ENCODE peak calls at places on chromosomes 12 and 14, in nine cellular contexts. W is cardiac fibroblast, M is endodermal cell, Z is brain microvascular endothelial cell, V is left ventricle myocardium inferior, R is right atrium auricular region, C is fibroblast of mammary gland, N is ascending aorta, P is adipocyte. B is an unnamed sample.

GRCh38 chr12:46357438-46358324 is 14.9 kb downstream of the SLC38A2 start:
- DNase-seq in N (no peak), Z (peak), V (no peak), P (peak), C (peak), M (peak), W (peak), R (no peak), B (no peak)

GRCh38 chr14:53979747-53980642 is 23.4 kb upstream of the BMP4 start:
- DNase-seq in M (peak), W (peak), C (peak), Z (peak), N (no peak), P (peak), V (peak), R (no peak), B (no peak)

GRCh38 chr12:12467701-12468218 is 94.9 kb downstream of the DUSP16 start:
- DNase-seq in C (no peak), R (no peak), W (no peak), P (no peak), N (no peak), M (no peak), V (no peak), Z (no peak), B (no peak)

GRCh38 chr14:51293149-51293925 is 53.3 kb downstream of the TMX1 start:
- DNase-seq in M (no peak), P (peak), V (peak), C (peak), W (peak), R (peak), N (peak), Z (peak), B (no peak)

GRCh38 chr12:117100851-117101673 is 1.8 kb upstream of the TESC start:
- DNase-seq in P (no peak), N (no peak), V (no peak), W (no peak), M (peak), Z (no peak), C (no peak), R (no peak), B (no peak)

GRCh38 chr14:61571931-61572330 is 123.4 kb upstream of the HIF1A start:
- DNase-seq in V (no peak), P (no peak), Z (no peak), C (no peak), R (peak), W (no peak), N (no peak), M (peak), B (peak)

GRCh38 chr12:2161478-2161877 is 108.7 kb downstream of the CACNA1C start:
- DNase-seq in W (peak), N (peak), V (peak), C (peak), Z (no peak), P (no peak), M (no peak), R (peak), B (no peak)

GRCh38 chr14:31159682-31160296 is 47.8 kb downstream of the HECTD1 start:
- DNase-seq in C (peak), V (no peak), M (no peak), P (no peak), R (no peak), W (peak), N (no peak), Z (peak), B (no peak)

GRCh38 chr12:83042441-83043215 is 355.9 kb downstream of the TMTC2 start:
- DNase-seq in R (no peak), C (no peak), W (no peak), V (no peak), P (peak), N (no peak), M (peak), Z (peak), B (no peak)

GRCh38 chr12:131832393-131833231 is 4.4 kb downstream of the MMP17 start:
- DNase-seq in V (peak), P (peak), M (peak), R (no peak), N (no peak), W (peak), Z (no peak), C (peak), B (no peak)

GRCh38 chr14:98958048-98959031 is 313.7 kb downstream of the BCL11B start:
- DNase-seq in R (peak), Z (no peak), W (no peak), N (peak), M (peak), P (no peak), C (no peak), V (no peak), B (no peak)

GRCh38 chr12:86261606-86262005 is 5.4 kb upstream of the MGAT4C start:
- DNase-seq in P (no peak), N (no peak), R (no peak), Z (no peak), M (no peak), C (no peak), W (no peak), V (no peak), B (no peak)

GRCh38 chr12:57835366-57836288 is 10.9 kb downstream of the CTDSP2 start:
- DNase-seq in C (no peak), M (no peak), W (no peak), R (no peak), N (no peak), P (peak), Z (no peak), V (no peak), B (no peak)

GRCh38 chr12:2501464-2502181 is 293.1 kb upstream of the FKBP4 start:
- DNase-seq in R (no peak), W (no peak), C (no peak), V (peak), N (no peak), P (no peak), Z (peak), M (no peak), B (no peak)

GRCh38 chr14:93084866-93085857 is 30.6 kb downstream of the ITPK1 start:
- DNase-seq in Z (no peak), V (no peak), W (no peak), C (no peak), P (no peak), R (no peak), M (no peak), N (no peak), B (no peak)

GRCh38 chr14:73896521-73896920 is 9.9 kb downstream of the ZNF410 start:
- DNase-seq in M (no peak), W (peak), Z (no peak), P (no peak), N (no peak), R (no peak), V (no peak), C (peak), B (no peak)

GRCh38 chr12:50110762-50111416 is 1.1 kb upstream of the COX14 start:
- DNase-seq in P (peak), M (peak), C (peak), N (peak), V (peak), Z (no peak), R (peak), W (peak), B (no peak)

GRCh38 chr12:50111693-50112455 is at the start of gene COX14:
- DNase-seq in M (peak), R (peak), V (peak), Z (peak), C (peak), P (peak), W (peak), N (peak), B (peak)

GRCh38 chr12:50112456-50113218 is 601 bp downstream of the COX14 start:
- DNase-seq in W (no peak), V (no peak), N (peak), P (no peak), R (no peak), M (no peak), Z (no peak), C (peak), B (no peak)

GRCh38 chr12:50111417-50111692 is 681 bp upstream of the COX14 start:
- DNase-seq in N (no peak), R (no peak), C (no peak), W (no peak), M (no peak), P (no peak), V (no peak), Z (no peak), B (no peak)

GRCh38 chr12:50110127-50110761 is 1.8 kb upstream of the COX14 start:
- DNase-seq in R (no peak), C (no peak), Z (no peak), W (peak), P (no peak), N (peak), M (no peak), V (peak), B (no peak)
- H3K4me3 ChIP-seq in R (no peak), C (no peak), Z (no peak), W (no peak), P (peak), N (peak), M (no peak), V (peak), B (no peak)

GRCh38 chr14:36662543-36663403 is 1.1 kb downstream of the PAX9 start:
- DNase-seq in P (peak), Z (no peak), C (peak), V (no peak), M (peak), W (no peak), N (no peak), R (no peak), B (no peak)

GRCh38 chr14:36659822-36660735 is 1.6 kb upstream of the PAX9 start:
- DNase-seq in M (peak), V (no peak), R (no peak), W (no peak), P (peak), Z (no peak), N (no peak), C (no peak), B (no peak)

GRCh38 chr14:36660736-36661505 is 739 bp upstream of the PAX9 start:
- DNase-seq in V (no peak), N (no peak), C (no peak), R (no peak), W (no peak), P (no peak), M (no peak), Z (no peak), B (no peak)

GRCh38 chr14:36662258-36662542 is 540 bp downstream of the PAX9 start:
- DNase-seq in V (no peak), W (no peak), C (no peak), N (no peak), Z (no peak), R (no peak), M (no peak), P (no peak), B (no peak)

DNA sequence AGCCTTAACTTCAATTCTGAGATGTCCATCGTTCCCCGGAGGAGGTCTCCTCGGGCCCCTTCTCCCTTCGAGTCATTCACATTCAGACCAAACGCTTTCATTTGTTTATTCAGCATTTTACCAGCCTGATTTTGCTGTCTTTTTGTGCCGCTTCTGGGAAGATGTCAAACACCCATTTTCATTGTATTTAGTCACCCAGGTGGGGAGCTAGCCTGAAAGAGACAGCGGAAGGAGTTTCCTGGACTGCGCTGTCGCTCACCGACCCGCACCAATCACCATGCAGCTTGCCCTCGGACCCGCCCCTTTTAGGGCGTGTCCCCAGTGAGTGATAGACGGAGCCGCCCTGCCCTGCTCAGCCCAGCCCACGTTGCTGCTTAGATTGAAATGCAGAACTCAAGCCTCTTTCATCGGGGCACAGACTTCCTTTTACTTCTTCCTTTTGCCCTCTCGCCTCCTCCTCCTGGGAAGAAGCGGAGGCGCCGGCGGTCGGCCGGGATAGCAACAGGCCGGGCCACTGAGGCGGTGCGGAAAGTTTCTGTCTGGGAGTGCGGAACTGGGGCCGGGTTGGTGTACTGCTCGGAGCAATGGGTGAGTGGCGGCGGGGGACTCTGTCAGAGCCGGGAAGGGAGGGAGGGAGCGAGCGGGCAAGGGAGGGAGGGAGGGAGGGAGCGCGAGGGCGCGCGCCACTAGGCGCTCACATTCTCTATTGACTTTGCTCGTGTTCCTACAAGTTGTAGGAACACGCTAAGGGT is at the start of gene PAX9:
- DNase-seq in V (peak), M (peak), P (peak), R (no peak), N (no peak), Z (peak), W (peak), C (peak), B (peak)
- H3K4me3 ChIP-seq in V (peak), M (peak), P (peak), R (peak), N (peak), Z (peak), W (peak), C (peak), B (peak)

DNA sequence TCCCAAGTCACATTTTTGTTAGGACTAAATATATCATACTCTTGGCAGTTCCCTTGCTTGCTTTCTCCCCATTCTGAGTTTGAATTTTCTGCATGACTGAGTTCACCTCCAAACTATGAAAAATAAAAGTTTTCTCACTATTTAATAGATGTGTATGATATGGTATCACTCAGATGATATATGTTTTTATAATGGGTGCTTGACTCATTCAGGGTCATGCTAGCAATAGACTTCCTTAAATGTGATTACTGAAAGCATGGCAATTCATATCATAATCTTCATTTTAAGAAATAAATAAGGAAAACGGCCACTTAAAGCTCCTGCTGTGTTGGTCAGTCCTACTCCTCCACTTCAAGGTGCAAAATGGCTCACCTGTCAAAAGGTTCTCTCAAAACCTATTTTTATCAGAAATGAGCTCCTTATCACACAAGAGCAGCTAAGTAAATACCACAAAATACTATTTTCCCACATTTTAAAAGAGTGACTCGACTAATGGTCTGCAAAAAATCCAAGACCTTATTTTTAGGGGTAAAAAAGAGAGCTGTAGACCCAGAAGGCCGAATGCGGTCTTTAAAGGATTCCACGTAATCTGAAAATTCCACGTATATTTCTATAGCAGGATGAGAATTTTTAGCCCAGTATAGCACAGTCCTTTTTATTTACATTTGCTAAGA is 3.9 kb downstream of the C14orf93 start:
- DNase-seq in M (no peak), Z (peak), V (no peak), W (no peak), N (no peak), R (no peak), C (no peak), P (no peak), B (no peak)
- H3K4me3 ChIP-seq in M (peak), Z (peak), V (peak), W (peak), N (peak), R (peak), C (peak), P (peak), B (peak)

GRCh38 chr14:102218688-102219087 is 79.0 kb downstream of the WDR20 start:
- DNase-seq in R (no peak), N (no peak), M (no peak), W (no peak), P (no peak), C (no peak), V (no peak), Z (no peak), B (no peak)

GRCh38 chr14:102217987-102218421 is 78.3 kb downstream of the WDR20 start:
- DNase-seq in N (no peak), M (no peak), P (no peak), R (no peak), Z (no peak), W (no peak), C (no peak), V (no peak), B (no peak)

GRCh38 chr14:102221026-102221425 is 81.3 kb downstream of the WDR20 start:
- DNase-seq in M (peak), P (no peak), C (peak), W (no peak), N (no peak), Z (peak), R (no peak), V (no peak), B (no peak)

GRCh38 chr14:102219316-102219715 is 79.6 kb downstream of the WDR20 start:
- DNase-seq in C (no peak), R (no peak), V (no peak), W (no peak), P (no peak), M (peak), N (no peak), Z (no peak), B (no peak)

GRCh38 chr14:102220031-102220430 is 80.3 kb downstream of the WDR20 start:
- DNase-seq in P (no peak), C (no peak), V (no peak), N (no peak), W (no peak), Z (no peak), M (no peak), R (no peak), B (no peak)
- H3K4me3 ChIP-seq in P (no peak), C (no peak), V (no peak), N (no peak), W (no peak), Z (no peak), M (no peak), R (no peak), B (no peak)

DNA sequence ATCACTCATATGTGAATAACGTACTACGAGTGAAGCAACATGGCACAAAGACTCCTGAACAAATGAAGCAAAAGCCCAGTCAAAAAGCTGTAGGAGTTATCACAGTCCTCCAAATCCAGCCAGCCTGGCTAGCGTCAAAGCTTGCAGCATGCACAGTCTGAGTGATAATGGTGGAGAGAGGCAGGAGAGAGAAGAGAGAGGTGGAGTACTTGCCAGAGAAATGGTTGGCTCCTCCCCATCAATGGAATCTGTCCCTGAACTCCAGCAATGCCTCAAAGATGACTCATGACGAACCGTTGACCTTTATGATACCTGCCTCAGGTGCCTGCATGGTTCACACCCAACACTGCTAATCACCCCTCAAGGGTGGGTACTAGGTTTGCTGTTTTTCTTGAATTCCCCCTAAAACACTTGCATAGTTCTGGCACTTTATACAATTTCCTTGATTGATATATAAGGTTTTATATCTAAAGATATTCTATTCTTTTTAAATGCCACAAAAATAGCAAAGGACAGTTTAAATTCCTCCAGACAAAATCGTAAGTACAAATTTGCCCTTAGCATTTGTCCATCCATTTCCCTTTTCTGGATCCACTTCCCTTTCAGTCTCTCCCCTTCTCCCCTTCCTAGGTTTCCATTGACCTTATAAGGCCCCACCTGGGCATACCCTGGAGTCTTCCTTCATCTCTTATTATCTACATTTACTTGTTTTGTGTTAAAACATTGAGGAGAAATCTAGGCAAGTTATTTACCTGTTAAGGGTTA is 10.2 kb downstream of the ARHGDIB start:
- DNase-seq in V (no peak), R (no peak), C (no peak), M (peak), W (peak), N (no peak), Z (no peak), P (no peak), B (no peak)
- H3K4me3 ChIP-seq in V (no peak), R (no peak), C (no peak), M (no peak), W (no peak), N (no peak), Z (no peak), P (no peak), B (no peak)

GRCh38 chr12:7067096-7067495 is 6.6 kb downstream of the C1S start:
- DNase-seq in R (no peak), W (no peak), M (no peak), P (no peak), C (no peak), V (no peak), N (no peak), Z (no peak), B (no peak)
- H3K4me3 ChIP-seq in R (no peak), W (no peak), M (no peak), P (no peak), C (no peak), V (no peak), N (no peak), Z (no peak), B (no peak)

DNA sequence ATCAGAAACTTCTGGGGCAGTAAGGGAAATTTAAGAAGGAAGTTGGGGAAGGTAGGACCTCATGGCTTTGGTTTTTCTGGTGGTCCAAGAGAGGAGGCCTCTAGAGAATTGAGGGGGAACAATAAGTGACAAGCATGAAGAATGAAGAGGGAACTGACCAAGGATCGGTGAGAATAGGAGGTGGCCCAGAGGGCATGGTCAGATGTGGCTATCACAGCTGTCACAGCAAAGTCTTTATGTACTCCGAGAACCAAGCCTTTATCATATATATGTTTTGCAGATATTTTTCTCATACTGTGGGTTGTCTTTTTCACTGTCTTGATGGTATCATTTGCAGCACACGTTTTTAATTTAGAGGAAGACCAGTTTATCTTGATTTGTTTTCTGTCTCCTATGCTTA is 64.3 kb downstream of the PPP2R5C start:
- DNase-seq in V (no peak), P (no peak), R (no peak), Z (no peak), C (no peak), W (no peak), N (no peak), M (no peak), B (peak)
- H3K4me3 ChIP-seq in V (no peak), P (no peak), R (no peak), Z (no peak), C (no peak), W (no peak), N (no peak), M (no peak), B (no peak)

DNA sequence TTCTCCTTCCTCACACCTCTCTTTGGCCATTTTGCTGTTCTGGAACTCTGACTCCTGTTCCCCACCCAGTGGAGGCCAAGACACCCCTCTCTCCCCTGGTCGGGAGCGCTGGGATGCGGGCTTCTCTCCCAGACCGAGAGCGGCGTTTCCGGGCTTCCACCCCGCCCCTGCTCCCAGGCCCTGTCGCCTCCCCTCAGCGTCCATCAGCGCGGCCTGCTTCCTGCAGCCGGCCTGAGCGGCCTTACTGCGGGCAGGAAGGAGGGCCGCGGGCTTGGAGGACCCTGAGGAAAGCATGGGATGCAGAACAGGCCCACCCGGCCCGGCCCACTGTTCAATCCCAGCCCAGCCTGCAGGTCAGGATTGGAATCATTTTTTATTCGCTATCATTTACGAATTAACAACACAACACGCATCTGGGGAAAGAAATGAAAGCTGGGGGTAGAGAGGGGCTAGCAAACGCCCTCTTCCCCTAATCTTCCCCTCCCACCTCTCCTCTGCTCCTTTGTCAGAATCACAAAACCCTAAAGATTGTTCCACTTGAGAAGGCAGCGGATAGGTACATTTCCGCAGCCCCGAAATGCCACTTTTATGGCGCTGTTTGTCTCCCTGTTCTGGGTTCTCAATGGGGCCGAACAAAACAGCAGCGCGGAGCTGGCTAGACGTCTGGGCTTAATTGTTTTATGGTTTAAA is 3.8 kb upstream of the HOXC8 start:
- DNase-seq in M (peak), P (no peak), Z (no peak), W (no peak), V (no peak), C (peak), R (no peak), N (no peak), B (no peak)
- H3K4me3 ChIP-seq in M (no peak), P (peak), Z (no peak), W (no peak), V (no peak), C (peak), R (no peak), N (no peak), B (no peak)

B was measured in vagina.